ENCODE peak calls at places on chromosomes 4 and X, in four cellular contexts. R is WTC11, C is germinal center, I is bronchial epithelial cell. L is an unnamed sample.

GRCh38 chrX:113802837-113803236 is 781.0 kb upstream of the HTR2C start:
- DNase-seq in C (no peak), R (no peak), I (no peak), L (no peak)

GRCh38 chr4:89753601-89754066 is 83.3 kb downstream of the SNCA start:
- DNase-seq in R (no peak), I (peak), C (no peak), L (no peak)

GRCh38 chrX:47529548-47529947 is 31.5 kb upstream of the ARAF start:
- DNase-seq in C (no peak), I (no peak), R (no peak), L (no peak)

GRCh38 chr4:101155368-101155767 is 192.0 kb downstream of the PPP3CA start:
- DNase-seq in R (no peak), I (peak), C (no peak), L (no peak)

GRCh38 chr4:52892880-52893279 is 30.8 kb downstream of the RASL11B start:
- DNase-seq in R (no peak), I (no peak), C (no peak), L (no peak)

GRCh38 chrX:39367429-39367828 is 566.2 kb downstream of the MID1IP1 start:
- DNase-seq in R (no peak), I (no peak), C (no peak), L (no peak)

GRCh38 chrX:43717161-43717560 is 61.1 kb downstream of the MAOA start:
- DNase-seq in C (no peak), I (peak), R (no peak), L (no peak)

GRCh38 chr4:26861434-26862186 is 969 bp downstream of the STIM2 start:
- DNase-seq in I (no peak), C (peak), R (peak), L (peak)

GRCh38 chr4:139656614-139657486 is 8.8 kb upstream of the MGST2 start:
- DNase-seq in R (peak), C (peak), I (peak), L (peak)

GRCh38 chrX:24862343-24862742 is 153.4 kb downstream of the ARX start:
- DNase-seq in I (no peak), R (no peak), C (no peak), L (no peak)

GRCh38 chrX:130482871-130483270 is 81.1 kb downstream of the RBMX2 start:
- DNase-seq in R (no peak), C (no peak), I (no peak), L (no peak)

GRCh38 chrX:108072746-108073145 is 18.6 kb downstream of the PSMD10 start:
- DNase-seq in C (no peak), I (no peak), R (no peak), L (no peak)

GRCh38 chr4:82969414-82969813 is 41.2 kb downstream of the LIN54 start:
- DNase-seq in C (no peak), I (no peak), R (no peak), L (no peak)

GRCh38 chrX:19840899-19841648 is 46.3 kb downstream of the SH3KBP1 start:
- DNase-seq in R (peak), C (no peak), I (no peak), L (no peak)

GRCh38 chr4:169397762-169398161 is 127.0 kb upstream of the SH3RF1 start:
- DNase-seq in I (peak), C (no peak), R (no peak), L (no peak)

GRCh38 chr4:89123418-89123817 is 12.1 kb downstream of the TIGD2 start:
- DNase-seq in R (no peak), I (peak), C (no peak), L (no peak)

GRCh38 chr4:162682651-162683050 is 484.0 kb downstream of the NAF1 start:
- DNase-seq in C (no peak), R (no peak), I (peak), L (no peak)

GRCh38 chr4:173420324-173420752 is 21.4 kb upstream of the SCRG1 start:
- DNase-seq in R (no peak), C (peak), I (peak), L (no peak)

GRCh38 chrX:45070116-45071007 is 130.3 kb downstream of the DIPK2B start:
- DNase-seq in I (peak), C (peak), R (no peak), L (no peak)

GRCh38 chr4:118086334-118086733 is 52.0 kb downstream of the NDST3 start:
- DNase-seq in C (no peak), R (no peak), I (peak), L (no peak)

GRCh38 chr4:70868778-70869177 is 29.1 kb upstream of the GRSF1 start:
- DNase-seq in C (no peak), R (no peak), I (no peak), L (no peak)

GRCh38 chrX:100680756-100681155 is 36.8 kb downstream of the SRPX2 start:
- DNase-seq in I (no peak), R (no peak), C (no peak), L (no peak)

GRCh38 chr4:80452768-80453167 is 117.2 kb downstream of the CFAP299 start:
- DNase-seq in C (no peak), R (no peak), I (peak), L (no peak)

L was measured in B cell.